ENCODE peak calls at places on chromosome 21, in nine cellular contexts. P, Q, T, A, L, I, G, Z and R are unnamed samples.

GRCh38 chr21:46361937-46362336 is 38.0 kb downstream of the PCNT start:
- DNase-seq in L (no peak), A (no peak), Q (no peak), T (no peak), P (no peak), I (peak), Z (no peak), G (no peak), R (no peak)

GRCh38 chr21:34039678-34040382 is 33.5 kb upstream of the MRPS6 start:
- DNase-seq in L (no peak), Z (no peak), G (no peak), I (no peak), A (no peak), T (no peak), Q (peak), P (no peak), R (no peak)

GRCh38 chr21:45335761-45336534 is 48.3 kb upstream of the POFUT2 start:
- DNase-seq in G (no peak), Z (no peak), L (no peak), T (no peak), A (no peak), Q (no peak), I (no peak), P (no peak), R (no peak)

GRCh38 chr21:45891388-45892155 is 90.0 kb upstream of the COL6A1 start:
- DNase-seq in G (no peak), Z (no peak), P (no peak), L (no peak), T (no peak), Q (no peak), A (no peak), I (no peak), R (no peak)

GRCh38 chr21:34878501-34878900 is 170.6 kb downstream of the RUNX1 start:
- DNase-seq in I (no peak), A (no peak), Q (peak), Z (no peak), P (no peak), L (no peak), G (peak), T (no peak), R (no peak)

GRCh38 chr21:45018131-45019075 is 56.0 kb upstream of the ADARB1 start:
- DNase-seq in L (no peak), Q (no peak), I (no peak), Z (no peak), P (peak), T (peak), G (no peak), A (peak), R (no peak)

GRCh38 chr21:41370840-41371697 is 9.2 kb downstream of the MX2 start:
- DNase-seq in Z (no peak), I (no peak), A (no peak), T (peak), G (no peak), P (no peak), Q (no peak), L (no peak), R (no peak)

GRCh38 chr21:46475296-46475695 is 16.6 kb downstream of the DIP2A start:
- DNase-seq in A (no peak), I (no peak), Q (no peak), G (no peak), T (no peak), Z (no peak), P (no peak), L (no peak), R (no peak)

GRCh38 chr21:37921091-37921490 is 4.8 kb upstream of the KCNJ6 start:
- DNase-seq in I (no peak), T (no peak), Z (peak), A (peak), P (no peak), G (no peak), L (no peak), Q (peak), R (no peak)

GRCh38 chr21:14538477-14538876 is 7.6 kb downstream of the SAMSN1 start:
- DNase-seq in L (no peak), Z (no peak), I (no peak), P (no peak), A (no peak), T (no peak), Q (no peak), G (no peak), R (no peak)

GRCh38 chr21:34022557-34023335 is 50.6 kb upstream of the MRPS6 start:
- DNase-seq in G (no peak), L (no peak), I (no peak), A (no peak), P (no peak), Q (peak), T (no peak), Z (no peak), R (no peak)

GRCh38 chr21:26120833-26121232 is 49.7 kb downstream of the APP start:
- DNase-seq in Z (peak), A (no peak), L (no peak), P (no peak), I (no peak), T (no peak), Q (no peak), G (no peak), R (no peak)

GRCh38 chr21:15279484-15279883 is 214.7 kb upstream of the NRIP1 start:
- DNase-seq in T (no peak), G (no peak), Z (no peak), Q (no peak), P (no peak), L (no peak), A (peak), I (no peak), R (no peak)

GRCh38 chr21:46100426-46100825 is 2.5 kb downstream of the COL6A2 start:
- DNase-seq in L (no peak), Z (peak), G (no peak), I (no peak), T (peak), A (peak), Q (no peak), P (no peak), R (no peak)

GRCh38 chr21:30563630-30564029 is 2.5 kb upstream of the KRTAP19-7 start:
- DNase-seq in Q (no peak), P (no peak), I (no peak), Z (no peak), G (no peak), T (no peak), A (no peak), L (no peak), R (no peak)